ENCODE peak calls at places on chromosomes 4 and X, in six cellular contexts. One of them, this sample, is unnamed.

GRCh38 chr4:61461956-61462355 is 261.8 kb downstream of the ADGRL3 start:
- DNase-seq in pons: peak
- DNase-seq in amniotic stem cell: no peak
- DNase-seq in activated T-cell treated with anti-CD3 and anti-CD28 coated beads, Interleukin-2, amount 50 U/mL, for 48 hours: no peak
- DNase-seq in GM10248: no peak
- DNase-seq in non-pigmented ciliary epithelial cell: no peak
- DNase-seq in this sample: no peak

GRCh38 chr4:92600638-92601037 is 296.9 kb downstream of the GRID2 start:
- DNase-seq in pons: no peak
- DNase-seq in amniotic stem cell: no peak
- DNase-seq in activated T-cell treated with anti-CD3 and anti-CD28 coated beads, Interleukin-2, amount 50 U/mL, for 48 hours: no peak
- DNase-seq in GM10248: no peak
- DNase-seq in non-pigmented ciliary epithelial cell: no peak
- DNase-seq in this sample: no peak

GRCh38 chrX:16930392-16930791 is 16.1 kb upstream of the REPS2 start:
- DNase-seq in pons: no peak
- DNase-seq in amniotic stem cell: no peak
- DNase-seq in activated T-cell treated with anti-CD3 and anti-CD28 coated beads, Interleukin-2, amount 50 U/mL, for 48 hours: no peak
- DNase-seq in GM10248: no peak
- DNase-seq in non-pigmented ciliary epithelial cell: no peak
- DNase-seq in this sample: no peak

GRCh38 chr4:81198151-81198550 is 16.9 kb downstream of the PRKG2 start:
- DNase-seq in pons: no peak
- DNase-seq in amniotic stem cell: no peak
- DNase-seq in activated T-cell treated with anti-CD3 and anti-CD28 coated beads, Interleukin-2, amount 50 U/mL, for 48 hours: no peak
- DNase-seq in GM10248: no peak
- DNase-seq in non-pigmented ciliary epithelial cell: no peak
- DNase-seq in this sample: no peak

GRCh38 chr4:153789741-153790651 is 1.1 kb upstream of the SFRP2 start:
- DNase-seq in pons: no peak
- DNase-seq in amniotic stem cell: no peak
- DNase-seq in activated T-cell treated with anti-CD3 and anti-CD28 coated beads, Interleukin-2, amount 50 U/mL, for 48 hours: peak
- DNase-seq in GM10248: no peak
- DNase-seq in non-pigmented ciliary epithelial cell: no peak
- DNase-seq in this sample: no peak

GRCh38 chrX:120457766-120458180 is 11.3 kb downstream of the LAMP2 start:
- DNase-seq in pons: no peak
- DNase-seq in amniotic stem cell: peak
- DNase-seq in activated T-cell treated with anti-CD3 and anti-CD28 coated beads, Interleukin-2, amount 50 U/mL, for 48 hours: no peak
- DNase-seq in GM10248: peak
- DNase-seq in non-pigmented ciliary epithelial cell: peak
- DNase-seq in this sample: peak

GRCh38 chr4:117326091-117326490 is 240.7 kb upstream of the TRAM1L1 start:
- DNase-seq in pons: no peak
- DNase-seq in amniotic stem cell: no peak
- DNase-seq in activated T-cell treated with anti-CD3 and anti-CD28 coated beads, Interleukin-2, amount 50 U/mL, for 48 hours: no peak
- DNase-seq in GM10248: no peak
- DNase-seq in non-pigmented ciliary epithelial cell: no peak
- DNase-seq in this sample: no peak

GRCh38 chr4:38591617-38592337 is 72.2 kb upstream of the KLF3 start:
- DNase-seq in pons: no peak
- DNase-seq in amniotic stem cell: no peak
- DNase-seq in activated T-cell treated with anti-CD3 and anti-CD28 coated beads, Interleukin-2, amount 50 U/mL, for 48 hours: no peak
- DNase-seq in GM10248: no peak
- DNase-seq in non-pigmented ciliary epithelial cell: no peak
- DNase-seq in this sample: no peak

GRCh38 chr4:37754410-37755185 is 68.4 kb upstream of the RELL1 start:
- DNase-seq in pons: peak
- DNase-seq in amniotic stem cell: no peak
- DNase-seq in activated T-cell treated with anti-CD3 and anti-CD28 coated beads, Interleukin-2, amount 50 U/mL, for 48 hours: no peak
- DNase-seq in GM10248: no peak
- DNase-seq in non-pigmented ciliary epithelial cell: no peak
- DNase-seq in this sample: no peak

GRCh38 chr4:85370400-85371032 is 104.4 kb upstream of the ARHGAP24 start:
- DNase-seq in pons: peak
- DNase-seq in amniotic stem cell: no peak
- DNase-seq in activated T-cell treated with anti-CD3 and anti-CD28 coated beads, Interleukin-2, amount 50 U/mL, for 48 hours: peak
- DNase-seq in GM10248: no peak
- DNase-seq in non-pigmented ciliary epithelial cell: no peak
- DNase-seq in this sample: peak

GRCh38 chr4:156999175-156999517 is 27.5 kb upstream of the PDGFC start:
- DNase-seq in pons: peak
- DNase-seq in amniotic stem cell: peak
- DNase-seq in activated T-cell treated with anti-CD3 and anti-CD28 coated beads, Interleukin-2, amount 50 U/mL, for 48 hours: no peak
- DNase-seq in GM10248: no peak
- DNase-seq in non-pigmented ciliary epithelial cell: peak
- DNase-seq in this sample: peak

GRCh38 chr4:144645102-144645469 is 870 bp upstream of the HHIP start:
- DNase-seq in pons: peak
- DNase-seq in amniotic stem cell: no peak
- DNase-seq in activated T-cell treated with anti-CD3 and anti-CD28 coated beads, Interleukin-2, amount 50 U/mL, for 48 hours: no peak
- DNase-seq in GM10248: no peak
- DNase-seq in non-pigmented ciliary epithelial cell: no peak
- DNase-seq in this sample: no peak

GRCh38 chrX:21666679-21667078 is 8.5 kb upstream of the KLHL34 start:
- DNase-seq in pons: no peak
- DNase-seq in amniotic stem cell: no peak
- DNase-seq in activated T-cell treated with anti-CD3 and anti-CD28 coated beads, Interleukin-2, amount 50 U/mL, for 48 hours: no peak
- DNase-seq in GM10248: no peak
- DNase-seq in non-pigmented ciliary epithelial cell: no peak
- DNase-seq in this sample: no peak

GRCh38 chr4:152588869-152589268 is 53.0 kb upstream of the FBXW7 start:
- DNase-seq in pons: no peak
- DNase-seq in amniotic stem cell: no peak
- DNase-seq in activated T-cell treated with anti-CD3 and anti-CD28 coated beads, Interleukin-2, amount 50 U/mL, for 48 hours: no peak
- DNase-seq in GM10248: no peak
- DNase-seq in non-pigmented ciliary epithelial cell: no peak
- DNase-seq in this sample: no peak

GRCh38 chrX:119729408-119730201 is 28.8 kb upstream of the SOWAHD start:
- DNase-seq in pons: peak
- DNase-seq in amniotic stem cell: peak
- DNase-seq in activated T-cell treated with anti-CD3 and anti-CD28 coated beads, Interleukin-2, amount 50 U/mL, for 48 hours: peak
- DNase-seq in GM10248: peak
- DNase-seq in non-pigmented ciliary epithelial cell: no peak
- DNase-seq in this sample: peak

GRCh38 chr4:103482471-103482870 is 237.3 kb downstream of the TACR3 start:
- DNase-seq in pons: no peak
- DNase-seq in amniotic stem cell: no peak
- DNase-seq in activated T-cell treated with anti-CD3 and anti-CD28 coated beads, Interleukin-2, amount 50 U/mL, for 48 hours: no peak
- DNase-seq in GM10248: no peak
- DNase-seq in non-pigmented ciliary epithelial cell: no peak
- DNase-seq in this sample: no peak

GRCh38 chrX:94492541-94492940 is 818.5 kb downstream of the FAM133A start:
- DNase-seq in pons: no peak
- DNase-seq in amniotic stem cell: no peak
- DNase-seq in activated T-cell treated with anti-CD3 and anti-CD28 coated beads, Interleukin-2, amount 50 U/mL, for 48 hours: no peak
- DNase-seq in GM10248: no peak
- DNase-seq in non-pigmented ciliary epithelial cell: no peak
- DNase-seq in this sample: no peak

GRCh38 chrX:1448793-1449580 is 3.7 kb downstream of the ASMTL start:
- DNase-seq in pons: no peak
- DNase-seq in amniotic stem cell: no peak
- DNase-seq in activated T-cell treated with anti-CD3 and anti-CD28 coated beads, Interleukin-2, amount 50 U/mL, for 48 hours: peak
- DNase-seq in GM10248: no peak
- DNase-seq in non-pigmented ciliary epithelial cell: no peak
- DNase-seq in this sample: no peak

GRCh38 chr4:25843340-25844097 is 19.3 kb downstream of the SEL1L3 start:
- DNase-seq in pons: no peak
- DNase-seq in amniotic stem cell: no peak
- DNase-seq in activated T-cell treated with anti-CD3 and anti-CD28 coated beads, Interleukin-2, amount 50 U/mL, for 48 hours: no peak
- DNase-seq in GM10248: peak
- DNase-seq in non-pigmented ciliary epithelial cell: no peak
- DNase-seq in this sample: no peak

GRCh38 chr4:2417765-2418651 is at the start of gene ZFYVE28:
- DNase-seq in pons: no peak
- DNase-seq in amniotic stem cell: no peak
- DNase-seq in activated T-cell treated with anti-CD3 and anti-CD28 coated beads, Interleukin-2, amount 50 U/mL, for 48 hours: peak
- DNase-seq in GM10248: no peak
- DNase-seq in non-pigmented ciliary epithelial cell: no peak
- DNase-seq in this sample: no peak

GRCh38 chr4:68250151-68250930 is 4.8 kb upstream of the TMPRSS11B start:
- DNase-seq in pons: no peak
- DNase-seq in amniotic stem cell: no peak
- DNase-seq in activated T-cell treated with anti-CD3 and anti-CD28 coated beads, Interleukin-2, amount 50 U/mL, for 48 hours: peak
- DNase-seq in GM10248: no peak
- DNase-seq in non-pigmented ciliary epithelial cell: no peak
- DNase-seq in this sample: no peak

This sample was measured in RWPE1.